ENCODE peak calls at places on chromosomes 12 and 14, in six cellular contexts. Y is GM12892, L is HCT116, K is lower leg skin, R is testis, T is Peyer's patch. V is an unnamed sample.

GRCh38 chr12:88579572-88579940 is 715 bp downstream of the KITLG start:
- DNase-seq in R (peak), Y (no peak), T (peak), L (no peak), K (no peak), V (no peak)

GRCh38 chr14:22420598-22421186 is 168.3 kb downstream of the DAD1 start:
- DNase-seq in K (no peak), L (no peak), R (no peak), Y (no peak), T (no peak), V (no peak)

GRCh38 chr12:119259483-119259882 is 75.0 kb upstream of the CCDC60 start:
- DNase-seq in R (no peak), L (no peak), K (no peak), Y (no peak), T (no peak), V (no peak)

GRCh38 chr12:48998497-48999353 is 450 bp downstream of the DDN start:
- DNase-seq in R (no peak), K (no peak), T (peak), Y (peak), L (no peak), V (no peak)

GRCh38 chr14:44403194-44403593 is 103.9 kb downstream of the FSCB start:
- DNase-seq in L (no peak), R (no peak), K (no peak), Y (no peak), T (no peak), V (no peak)

GRCh38 chr12:4269279-4269991 is 4.1 kb upstream of the CCND2 start:
- DNase-seq in K (peak), L (no peak), T (peak), Y (no peak), R (peak), V (peak)

GRCh38 chr12:47841910-47842309 is 22.2 kb upstream of the HDAC7 start:
- DNase-seq in K (no peak), T (no peak), L (no peak), Y (no peak), R (no peak), V (no peak)

GRCh38 chr12:116631619-116632018 is 72.4 kb downstream of the MAP1LC3B2 start:
- DNase-seq in T (no peak), R (no peak), Y (no peak), L (no peak), K (no peak), V (no peak)

GRCh38 chr14:22556021-22556989 is 32.7 kb downstream of the DAD1 start:
- DNase-seq in L (no peak), K (peak), Y (peak), T (peak), R (peak), V (peak)

GRCh38 chr12:28032811-28033537 is 60.4 kb upstream of the PTHLH start:
- DNase-seq in K (no peak), Y (no peak), T (no peak), L (no peak), R (no peak), V (no peak)

GRCh38 chr12:58803893-58804292 is 116.4 kb downstream of the LRIG3 start:
- DNase-seq in L (no peak), Y (no peak), K (peak), T (no peak), R (peak), V (no peak)

GRCh38 chr14:54356172-54356571 is 40.6 kb upstream of the CDKN3 start:
- DNase-seq in T (no peak), L (no peak), R (no peak), K (no peak), Y (no peak), V (no peak)

GRCh38 chr14:59330455-59330854 is 134.7 kb downstream of the GPR135 start:
- DNase-seq in T (no peak), R (no peak), K (no peak), L (no peak), Y (no peak), V (peak)

GRCh38 chr12:27193854-27194544 is 50.1 kb upstream of the STK38L start:
- DNase-seq in R (no peak), Y (no peak), L (no peak), K (no peak), T (no peak), V (no peak)

GRCh38 chr12:40691913-40692616 is at the start of gene CNTN1:
- DNase-seq in T (peak), R (peak), Y (no peak), L (peak), K (peak), V (peak)

GRCh38 chr14:95466506-95466905 is 49.9 kb downstream of the SYNE3 start:
- DNase-seq in Y (no peak), R (no peak), T (no peak), K (no peak), L (no peak), V (no peak)

GRCh38 chr14:54976316-54976715 is 50.6 kb downstream of the WDHD1 start:
- DNase-seq in K (no peak), R (no peak), T (no peak), Y (no peak), L (no peak), V (no peak)

GRCh38 chr12:103725398-103725797 is 115.6 kb downstream of the NT5DC3 start:
- DNase-seq in T (no peak), R (no peak), L (no peak), K (no peak), Y (no peak), V (no peak)

GRCh38 chr14:66045572-66046021 is 440.6 kb upstream of the CCDC196 start:
- DNase-seq in T (no peak), K (no peak), R (no peak), L (no peak), Y (no peak), V (no peak)

GRCh38 chr12:78002878-78003277 is 172.2 kb downstream of the NAV3 start:
- DNase-seq in L (no peak), K (no peak), R (no peak), T (no peak), Y (no peak), V (no peak)

GRCh38 chr12:77559400-77560074 is 271.2 kb upstream of the NAV3 start:
- DNase-seq in T (no peak), Y (no peak), K (no peak), L (no peak), R (no peak), V (no peak)

GRCh38 chr12:78040111-78040510 is 209.4 kb downstream of the NAV3 start:
- DNase-seq in K (no peak), L (no peak), Y (no peak), T (no peak), R (no peak), V (no peak)

GRCh38 chr12:109111775-109112491 is 4.5 kb upstream of the ACACB start:
- DNase-seq in L (peak), R (peak), T (peak), K (peak), Y (no peak), V (no peak)
- TF ChIP-seq POLR2A in L (no peak), R (no peak), T (peak), K (no peak), Y (no peak), V (no peak)

GRCh38 chr14:93956082-93956481 is 20.3 kb downstream of the ASB2 start:
- DNase-seq in L (no peak), Y (no peak), T (no peak), R (no peak), K (no peak), V (no peak)

GRCh38 chr14:93957751-93958566 is 18.4 kb downstream of the ASB2 start:
- DNase-seq in L (no peak), Y (no peak), R (no peak), T (no peak), K (no peak), V (no peak)

GRCh38 chr14:93957333-93957710 is 19.0 kb downstream of the ASB2 start:
- DNase-seq in R (no peak), T (no peak), L (no peak), Y (no peak), K (no peak), V (no peak)

GRCh38 chr14:93954900-93955891 is 21.2 kb downstream of the ASB2 start:
- DNase-seq in Y (no peak), R (no peak), T (no peak), K (no peak), L (no peak), V (peak)

DNA sequence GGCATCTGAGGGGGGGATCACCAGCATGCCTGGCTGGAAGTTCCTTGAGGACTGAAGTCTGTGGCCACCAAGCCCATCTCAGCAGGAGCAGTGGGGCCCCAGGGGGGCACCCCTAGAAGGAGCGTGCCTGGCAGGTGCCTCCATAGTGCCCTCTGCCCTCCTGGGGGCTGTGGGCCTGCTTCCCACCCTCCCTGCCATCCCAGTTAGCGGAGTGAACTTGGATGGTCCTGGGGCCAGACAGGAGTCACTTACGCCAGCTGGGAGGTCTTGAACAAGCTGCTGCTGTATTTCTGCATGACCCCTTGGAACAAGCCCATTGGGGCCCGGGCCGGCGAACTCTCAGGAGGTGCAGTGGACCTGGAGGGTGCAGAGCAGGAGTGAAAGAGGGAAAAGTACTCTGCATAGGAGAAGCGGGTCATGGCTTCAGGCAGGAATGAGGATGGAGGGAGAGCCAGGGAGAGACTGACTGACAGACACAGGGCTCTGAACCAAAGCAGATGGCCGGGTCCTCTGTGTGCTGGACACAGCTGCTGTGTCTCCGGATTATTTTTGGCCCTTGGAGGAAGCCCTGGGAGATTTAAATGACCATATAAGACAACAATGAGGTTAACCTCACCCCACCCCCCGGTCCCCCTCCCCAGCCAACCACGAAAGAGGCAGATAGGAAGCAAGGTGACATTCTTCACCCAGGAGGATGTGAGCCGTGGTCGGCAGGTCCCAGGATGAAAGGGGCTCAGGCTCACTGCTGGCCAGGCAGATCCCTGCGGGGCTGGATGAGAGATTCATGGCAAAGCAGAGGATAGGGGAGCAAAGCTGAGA is 19.6 kb downstream of the ASB2 start:
- DNase-seq in L (no peak), Y (no peak), T (no peak), K (no peak), R (no peak), V (no peak)
- TF ChIP-seq POLR2A in L (no peak), Y (peak), T (no peak), K (no peak), R (no peak), V (no peak)

DNA sequence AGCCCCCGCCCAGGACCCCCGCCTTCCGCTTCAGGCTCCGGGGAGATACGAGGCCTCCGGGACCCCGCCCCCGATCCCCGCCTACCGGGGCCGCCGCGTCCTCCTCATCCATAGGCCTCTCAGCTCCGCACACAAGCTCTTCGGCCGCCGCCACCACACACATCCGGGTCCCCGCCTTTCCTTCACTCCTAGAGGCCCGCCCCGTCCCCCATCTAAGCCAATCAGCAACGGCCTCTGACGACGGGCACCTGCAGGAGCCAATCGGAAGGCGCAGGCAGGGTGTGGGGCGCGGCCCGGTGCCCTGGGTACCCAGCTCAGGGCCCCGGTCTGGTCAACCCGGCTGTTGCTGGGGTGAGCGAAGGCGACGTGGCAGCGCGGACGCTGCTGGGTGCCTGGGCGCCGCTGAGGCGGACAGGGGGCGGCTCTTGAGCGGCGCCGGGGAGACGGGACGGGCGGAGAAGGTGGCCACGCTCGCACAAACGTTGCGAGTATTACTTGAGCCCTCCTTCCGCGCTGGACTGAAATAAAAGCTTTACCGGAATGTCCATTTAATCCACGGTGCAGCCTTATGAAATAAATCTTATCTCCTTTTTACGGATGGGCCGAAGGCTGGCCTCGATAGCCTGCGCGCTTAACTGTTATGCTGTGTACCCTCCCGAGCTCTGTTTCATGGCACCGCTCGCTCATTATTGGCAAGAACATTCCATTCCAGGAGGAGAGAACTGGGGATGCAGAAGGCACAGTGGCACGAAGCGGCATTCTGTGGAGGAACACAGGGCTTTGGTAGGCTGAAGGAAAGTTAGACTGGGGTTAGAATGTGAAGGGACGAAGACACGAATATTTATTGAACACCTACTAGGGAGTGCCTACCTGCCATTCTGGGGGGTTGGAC is at the start of gene SPRYD3:
- DNase-seq in R (peak), L (peak), K (peak), T (peak), Y (peak), V (peak)
- TF ChIP-seq POLR2A in R (peak), L (peak), K (no peak), T (peak), Y (peak), V (peak)

DNA sequence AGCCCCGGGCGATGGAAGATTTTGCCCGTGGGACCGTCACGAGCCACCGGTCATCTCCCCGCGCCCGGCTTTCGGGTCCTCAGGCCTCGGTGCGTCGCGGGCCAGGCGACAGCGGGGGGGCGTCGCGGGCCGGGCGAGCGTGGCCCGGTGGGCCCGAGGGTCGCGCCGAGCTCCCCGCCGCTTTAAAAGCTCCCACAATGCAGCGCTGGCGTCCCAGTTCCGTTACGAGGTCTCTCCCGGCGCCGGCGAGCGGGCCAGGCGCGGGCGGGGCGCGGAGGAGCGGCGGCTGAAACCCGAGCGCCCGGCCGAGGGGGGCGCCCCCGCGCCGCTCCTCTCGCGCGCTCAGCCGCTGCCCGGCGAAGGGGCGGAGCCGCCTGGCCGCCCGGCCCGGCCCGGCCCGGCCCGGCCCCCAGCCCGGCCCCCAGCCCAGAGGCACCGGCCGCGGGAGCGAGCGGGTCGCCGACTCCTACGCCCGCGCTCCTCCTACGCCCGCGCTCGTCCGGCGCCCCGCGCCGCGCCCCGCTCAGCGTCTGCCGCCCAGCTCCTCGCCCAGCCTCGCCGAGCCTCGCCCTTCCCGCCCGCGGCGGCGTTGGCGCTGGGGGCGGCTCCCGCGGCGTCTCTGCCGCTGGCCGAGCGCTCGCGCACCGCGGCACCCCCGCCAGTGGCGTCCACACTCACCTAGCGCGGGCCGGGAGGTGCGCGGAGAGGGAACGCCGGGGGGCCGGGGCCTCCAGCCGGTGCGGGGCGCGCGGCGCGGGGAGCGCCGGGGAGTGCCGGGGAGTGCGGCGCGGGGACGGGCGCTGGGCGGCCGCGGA is at the start of gene RASSF8:
- DNase-seq in K (peak), T (peak), L (no peak), Y (peak), R (peak), V (peak)
- TF ChIP-seq POLR2A in K (no peak), T (no peak), L (no peak), Y (no peak), R (no peak), V (no peak)

GRCh38 chr12:132828706-132829534 is at the start of gene GOLGA3:
- DNase-seq in T (peak), K (peak), R (peak), Y (peak), L (peak), V (peak)
- TF ChIP-seq POLR2A in T (peak), K (no peak), R (no peak), Y (peak), L (peak), V (no peak)

GRCh38 chr12:110266381-110266909 is 14.6 kb upstream of the ATP2A2 start:
- DNase-seq in R (no peak), L (no peak), Y (no peak), K (no peak), T (no peak), V (no peak)

GRCh38 chr12:110270125-110270962 is 10.7 kb upstream of the ATP2A2 start:
- DNase-seq in L (no peak), R (peak), K (no peak), T (no peak), Y (no peak), V (no peak)

GRCh38 chr12:110269622-110270124 is 11.4 kb upstream of the ATP2A2 start:
- DNase-seq in Y (no peak), K (no peak), T (no peak), R (no peak), L (no peak), V (no peak)

GRCh38 chr12:110271015-110271414 is 10.0 kb upstream of the ATP2A2 start:
- DNase-seq in R (no peak), T (no peak), Y (no peak), K (no peak), L (no peak), V (no peak)

DNA sequence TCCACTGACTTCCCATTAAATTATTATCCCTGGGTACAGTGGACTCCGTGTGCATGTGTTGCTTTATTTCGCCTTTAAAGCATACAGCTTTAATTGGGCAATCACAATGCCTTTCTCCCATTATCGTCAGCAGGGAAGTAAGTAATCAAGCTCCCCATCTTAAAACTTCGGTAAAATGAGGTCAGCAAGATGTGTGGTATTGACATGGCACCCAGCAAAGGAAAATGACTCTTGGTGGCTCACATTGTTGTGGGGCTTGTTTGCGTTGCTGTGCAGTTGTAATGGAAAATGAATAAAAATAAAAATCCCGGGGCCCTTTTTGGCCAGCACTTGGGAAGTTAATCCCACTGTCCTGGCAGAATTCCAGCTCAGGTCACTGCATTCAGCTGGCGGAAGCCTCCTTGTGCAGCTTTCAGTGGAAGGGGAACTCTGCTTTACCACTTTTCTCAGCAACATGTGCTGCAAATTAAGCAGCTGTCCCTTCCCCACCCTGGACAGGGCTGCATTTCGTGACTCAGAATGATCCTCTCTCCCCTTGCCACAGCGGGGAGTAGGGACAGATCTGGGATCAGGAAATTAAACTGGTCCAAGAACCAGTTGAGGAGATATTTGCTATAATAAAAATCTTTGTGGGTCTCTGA is 13.9 kb upstream of the ATP2A2 start:
- DNase-seq in T (no peak), Y (no peak), L (no peak), K (no peak), R (no peak), V (no peak)
- TF ChIP-seq POLR2A in T (no peak), Y (no peak), L (no peak), K (no peak), R (no peak), V (no peak)

GRCh38 chr12:110468212-110469048 is at the start of the genes FAM216A and GPN3:
- DNase-seq in R (peak), K (peak), Y (peak), T (peak), L (peak), V (peak)
- TF ChIP-seq POLR2A in R (peak), K (no peak), Y (peak), T (peak), L (peak), V (peak)